ENCODE peak calls at places on chromosomes 4 and X, in four cellular contexts. One of them, this sample, is unnamed.

GRCh38 chr4:139887962-139888735 is 222.5 kb downstream of the MGST2 start:
- DNase-seq in H4: no peak
- DNase-seq in AG09309: no peak
- DNase-seq in NCI-H2171 treated with DMSO at 0.1 percent for 48 hours: no peak
- DNase-seq in this sample: no peak

GRCh38 chr4:106034205-106034604 is 138.9 kb downstream of the NPNT start:
- DNase-seq in AG09309: no peak
- DNase-seq in NCI-H2171 treated with DMSO at 0.1 percent for 48 hours: no peak
- DNase-seq in H4: no peak
- DNase-seq in this sample: no peak

GRCh38 chrX:101160001-101160400 is 59.6 kb upstream of the DRP2 start:
- DNase-seq in H4: no peak
- DNase-seq in AG09309: peak
- DNase-seq in NCI-H2171 treated with DMSO at 0.1 percent for 48 hours: no peak
- DNase-seq in this sample: no peak

GRCh38 chr4:102759835-102760644 is 728 bp downstream of the MANBA start:
- DNase-seq in H4: peak
- DNase-seq in AG09309: peak
- DNase-seq in NCI-H2171 treated with DMSO at 0.1 percent for 48 hours: peak
- DNase-seq in this sample: no peak

GRCh38 chrX:114626323-114626722 is 42.4 kb downstream of the HTR2C start:
- DNase-seq in H4: peak
- DNase-seq in NCI-H2171 treated with DMSO at 0.1 percent for 48 hours: no peak
- DNase-seq in AG09309: no peak
- DNase-seq in this sample: no peak

GRCh38 chrX:96407043-96407442 is 277.6 kb upstream of the DIAPH2 start:
- DNase-seq in AG09309: no peak
- DNase-seq in H4: peak
- DNase-seq in NCI-H2171 treated with DMSO at 0.1 percent for 48 hours: no peak
- DNase-seq in this sample: no peak

GRCh38 chr4:67575232-67575888 is 16.8 kb downstream of the STAP1 start:
- DNase-seq in AG09309: no peak
- DNase-seq in NCI-H2171 treated with DMSO at 0.1 percent for 48 hours: peak
- DNase-seq in H4: no peak
- DNase-seq in this sample: peak

GRCh38 chrX:21438792-21439191 is 64.6 kb downstream of the CNKSR2 start:
- DNase-seq in AG09309: no peak
- DNase-seq in H4: no peak
- DNase-seq in NCI-H2171 treated with DMSO at 0.1 percent for 48 hours: no peak
- DNase-seq in this sample: no peak

GRCh38 chrX:154748712-154749339 is 2.1 kb downstream of the GAB3 start:
- DNase-seq in AG09309: no peak
- DNase-seq in NCI-H2171 treated with DMSO at 0.1 percent for 48 hours: peak
- DNase-seq in H4: peak
- DNase-seq in this sample: no peak

GRCh38 chr4:88457307-88458090 is 580 bp downstream of the HERC5 start:
- DNase-seq in H4: peak
- DNase-seq in NCI-H2171 treated with DMSO at 0.1 percent for 48 hours: no peak
- DNase-seq in AG09309: no peak
- DNase-seq in this sample: peak

GRCh38 chrX:38811515-38812239 is 10.4 kb downstream of the MID1IP1 start:
- DNase-seq in NCI-H2171 treated with DMSO at 0.1 percent for 48 hours: no peak
- DNase-seq in H4: peak
- DNase-seq in AG09309: no peak
- DNase-seq in this sample: no peak

GRCh38 chr4:6839579-6839978 is 57.1 kb downstream of the KIAA0232 start:
- DNase-seq in AG09309: no peak
- DNase-seq in NCI-H2171 treated with DMSO at 0.1 percent for 48 hours: no peak
- DNase-seq in H4: no peak
- DNase-seq in this sample: no peak

GRCh38 chr4:48575964-48576363 is 85.9 kb downstream of the ZAR1 start:
- DNase-seq in H4: no peak
- DNase-seq in NCI-H2171 treated with DMSO at 0.1 percent for 48 hours: no peak
- DNase-seq in AG09309: peak
- DNase-seq in this sample: no peak

GRCh38 chr4:34720563-34720962 is 1523.8 kb downstream of the ARAP2 start:
- DNase-seq in H4: peak
- DNase-seq in NCI-H2171 treated with DMSO at 0.1 percent for 48 hours: peak
- DNase-seq in AG09309: peak
- DNase-seq in this sample: no peak

GRCh38 chr4:135240796-135241195 is 1039.2 kb upstream of the PABPC4L start:
- DNase-seq in H4: peak
- DNase-seq in NCI-H2171 treated with DMSO at 0.1 percent for 48 hours: no peak
- DNase-seq in AG09309: no peak
- DNase-seq in this sample: no peak

GRCh38 chr4:74032064-74032463 is 6.4 kb downstream of the CXCL3 start:
- DNase-seq in NCI-H2171 treated with DMSO at 0.1 percent for 48 hours: no peak
- DNase-seq in H4: no peak
- DNase-seq in AG09309: no peak
- DNase-seq in this sample: no peak

GRCh38 chrX:45157647-45158046 is 43.0 kb downstream of the DIPK2B start:
- DNase-seq in H4: no peak
- DNase-seq in NCI-H2171 treated with DMSO at 0.1 percent for 48 hours: no peak
- DNase-seq in AG09309: no peak
- DNase-seq in this sample: no peak

GRCh38 chrX:31323658-31324057 is 251.8 kb upstream of the FTHL17 start:
- DNase-seq in NCI-H2171 treated with DMSO at 0.1 percent for 48 hours: no peak
- DNase-seq in H4: no peak
- DNase-seq in AG09309: no peak
- DNase-seq in this sample: no peak

GRCh38 chr4:2245787-2246275 is 3.9 kb upstream of the HAUS3 start:
- DNase-seq in AG09309: no peak
- DNase-seq in H4: no peak
- DNase-seq in NCI-H2171 treated with DMSO at 0.1 percent for 48 hours: no peak
- DNase-seq in this sample: no peak

GRCh38 chr4:77043507-77044131 is 32.2 kb downstream of the CCNI start:
- DNase-seq in AG09309: no peak
- DNase-seq in H4: no peak
- DNase-seq in NCI-H2171 treated with DMSO at 0.1 percent for 48 hours: no peak
- DNase-seq in this sample: no peak

GRCh38 chr4:39480251-39480650 is 21.4 kb downstream of the LIAS start:
- DNase-seq in H4: no peak
- DNase-seq in NCI-H2171 treated with DMSO at 0.1 percent for 48 hours: no peak
- DNase-seq in AG09309: no peak
- DNase-seq in this sample: no peak

This sample was measured in T-cell.